ENCODE peak calls at places on chromosomes 7 and 10, in six cellular contexts. Q is BE2C; D is astrocyte of the cerebellum; M is naive thymus-derived CD8-positive, alpha-beta T cell; J is A549; U is WTC11. H is an unnamed sample.
A peak's percentile ranks its signal among the peaks of the same experiment; 100 is the strongest.

GRCh38 chr10:77574436-77574835 is 63.2 kb downstream of the KCNMA1 start:
- DNase-seq in U (no peak), J (no peak), Q (no peak), M (no peak), D (no peak), H (no peak)

GRCh38 chr7:461118-461452 is 58.6 kb downstream of the PDGFA start:
- DNase-seq in Q (no peak), D (no peak), J (no peak), U (no peak), M (no peak), H (no peak)

GRCh38 chr10:50992972-50993766 is 81.1 kb upstream of the PRKG1 start:
- DNase-seq in M (no peak), J (no peak), Q (no peak), D (no peak), U (no peak), H (peak; percentile 7)

GRCh38 chr7:97601941-97602457 is 129.9 kb upstream of the TAC1 start:
- DNase-seq in M (no peak), J (no peak), D (no peak), U (no peak), Q (no peak), H (no peak)

GRCh38 chr10:101046332-101047238 is 15.2 kb upstream of the KAZALD1 start:
- DNase-seq in J (no peak), M (no peak), U (peak; percentile 59), D (no peak), Q (peak; percentile 38), H (no peak)

GRCh38 chr10:15724683-15725082 is 5.0 kb upstream of the ITGA8 start:
- DNase-seq in U (no peak), J (no peak), D (no peak), M (no peak), Q (no peak), H (no peak)

GRCh38 chr7:106092204-106092603 is 19.9 kb downstream of the SYPL1 start:
- DNase-seq in M (no peak), Q (no peak), U (no peak), J (no peak), D (no peak), H (no peak)

GRCh38 chr7:100475549-100475948 is 3.5 kb downstream of the TSC22D4 start:
- DNase-seq in Q (no peak), M (no peak), D (no peak), U (no peak), J (no peak), H (peak; percentile 28)

GRCh38 chr7:35546691-35547090 is 148.2 kb downstream of the HERPUD2 start:
- DNase-seq in Q (no peak), M (no peak), U (no peak), D (no peak), J (no peak), H (no peak)

GRCh38 chr7:94237417-94237816 is 157.3 kb upstream of the COL1A2 start:
- DNase-seq in M (no peak), U (no peak), J (no peak), D (no peak), Q (no peak), H (no peak)

GRCh38 chr10:35025916-35026315 is 64.2 kb downstream of the CUL2 start:
- DNase-seq in Q (no peak), M (no peak), D (no peak), U (no peak), J (no peak), H (no peak)

GRCh38 chr7:157668221-157668883 is 331.5 kb downstream of the DNAJB6 start:
- DNase-seq in U (no peak), M (no peak), J (no peak), Q (no peak), D (no peak), H (peak; percentile 75)

GRCh38 chr10:99748823-99749451 is 16.9 kb downstream of the CUTC start:
- DNase-seq in Q (no peak), D (no peak), U (no peak), M (no peak), J (no peak), H (no peak)

GRCh38 chr7:132996581-132997242 is 85.2 kb downstream of the CHCHD3 start:
- DNase-seq in U (no peak), D (no peak), M (no peak), J (no peak), Q (peak; percentile 55), H (no peak)

GRCh38 chr10:110010076-110011069 is 2.6 kb downstream of the ADD3 start:
- DNase-seq in J (no peak), Q (no peak), U (no peak), M (peak; percentile 91), D (no peak), H (no peak)

GRCh38 chr7:149475121-149476045 is 14.5 kb upstream of the ZNF777 start:
- DNase-seq in M (no peak), U (no peak), J (no peak), D (no peak), Q (no peak), H (no peak)

GRCh38 chr7:75734586-75735047 is 4.1 kb downstream of the HIP1 start:
- DNase-seq in J (peak; percentile 40), U (no peak), D (no peak), Q (no peak), M (no peak), H (no peak)

GRCh38 chr7:140008755-140009610 is 53.8 kb downstream of the PARP12 start:
- DNase-seq in M (no peak), U (no peak), Q (no peak), J (no peak), D (no peak), H (no peak)